ENCODE peak calls at places on chromosomes 6 and 20, in seven cellular contexts. O, B, M, U, Y, I and K are unnamed samples.
A peak's percentile ranks its signal among the peaks of the same experiment; 100 is the strongest.

GRCh38 chr6:31407699-31408098 is 4.3 kb downstream of the MICA start:
- DNase-seq in B (no peak), O (no peak), M (no peak), U (no peak), I (peak; percentile 78), Y (no peak), K (no peak)

GRCh38 chr6:151722342-151722741 is 85.1 kb upstream of the ESR1 start:
- DNase-seq in Y (no peak), U (no peak), O (no peak), B (no peak), M (no peak), I (no peak), K (no peak)

GRCh38 chr6:40517654-40518053 is 69.5 kb downstream of the LRFN2 start:
- DNase-seq in O (no peak), U (no peak), Y (no peak), M (no peak), I (no peak), B (no peak), K (no peak)

GRCh38 chr20:44615876-44616603 is 33.7 kb downstream of the PKIG start:
- DNase-seq in Y (no peak), M (no peak), I (no peak), O (no peak), U (no peak), B (no peak), K (no peak)

GRCh38 chr6:2765896-2766766 is 938 bp downstream of the WRNIP1 start:
- DNase-seq in I (peak; percentile 30), M (peak; percentile 26), B (peak; percentile 56), Y (peak; percentile 53), O (no peak), U (peak; percentile 79), K (peak; percentile 78)

GRCh38 chr6:157223021-157223430 is 100.3 kb downstream of the TMEM242 start:
- DNase-seq in O (no peak), Y (no peak), U (no peak), B (no peak), M (no peak), I (no peak), K (no peak)

GRCh38 chr20:23061713-23062561 is 12.5 kb upstream of the THBD start:
- DNase-seq in B (no peak), U (no peak), I (peak; percentile 57), O (no peak), M (peak; percentile 75), Y (no peak), K (no peak)

GRCh38 chr20:23091741-23092408 is 5.8 kb upstream of the CD93 start:
- DNase-seq in I (no peak), Y (no peak), O (no peak), U (peak; percentile 40), M (no peak), B (no peak), K (no peak)

GRCh38 chr6:17725083-17725482 is 18.4 kb upstream of the NUP153 start:
- DNase-seq in U (no peak), B (peak; percentile 17), M (no peak), O (no peak), I (peak; percentile 59), Y (no peak), K (no peak)

DNA sequence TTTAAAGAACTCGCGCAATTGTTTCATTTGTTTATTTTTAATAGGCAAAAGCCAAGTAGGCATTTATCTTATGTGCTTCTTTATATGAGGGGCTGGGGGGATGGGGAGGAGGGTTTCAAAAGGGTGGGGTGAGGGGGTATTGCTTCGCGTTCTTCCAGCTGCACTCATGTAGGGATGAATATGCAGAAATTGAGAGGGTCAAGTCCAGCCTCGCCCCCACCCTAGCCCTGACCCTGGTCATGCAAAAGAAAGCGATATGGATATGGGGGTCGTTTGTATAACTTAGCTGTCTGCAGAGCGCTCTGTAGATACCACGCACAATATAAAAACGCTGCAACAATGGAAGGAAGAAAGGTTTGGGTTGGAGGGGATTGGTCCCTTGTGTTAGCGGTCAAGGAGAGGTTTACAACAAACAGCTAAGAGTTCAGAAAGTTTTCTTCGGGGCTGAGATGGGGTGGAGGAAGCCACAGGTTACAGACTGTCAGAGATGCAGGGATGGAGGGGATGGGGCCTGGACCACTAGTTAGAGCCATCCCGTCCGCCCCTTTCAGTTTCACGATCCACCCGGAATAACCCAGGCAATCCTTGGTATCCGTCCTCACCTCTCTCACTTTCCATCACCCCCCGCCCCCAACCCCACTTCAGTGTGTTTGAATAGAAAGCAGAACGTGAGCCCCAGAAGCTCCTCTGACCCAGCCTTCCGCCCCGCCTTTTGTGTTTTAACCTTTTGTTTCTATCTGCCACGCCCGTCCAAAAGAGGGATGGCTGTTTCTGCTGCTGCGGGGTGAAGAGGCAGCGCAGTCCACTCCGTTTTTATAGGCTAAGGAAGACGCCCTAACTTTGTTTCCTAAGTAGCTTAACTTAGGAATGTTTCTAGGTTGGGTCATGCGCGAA is 73.5 kb downstream of the SOX4 start:
- DNase-seq in I (no peak), B (no peak), O (no peak), U (no peak), M (no peak), Y (no peak), K (no peak)
- H3K4me1 ChIP-seq in I (peaks cover 2% of the 10 kb centered on the region), B (peaks cover 31% of the 10 kb centered on the region), O (peaks cover 7% of the 10 kb centered on the region), U (peaks cover 35% of the 10 kb centered on the region), M (peaks cover 3% of the 10 kb centered on the region), Y (peaks cover 38% of the 10 kb centered on the region), K (no peaks in the 10 kb centered on the region)

GRCh38 chr20:62512812-62513211 is 37.0 kb upstream of the GATA5 start:
- DNase-seq in B (no peak), Y (no peak), U (no peak), M (no peak), O (no peak), I (no peak), K (no peak)

GRCh38 chr20:62511300-62511914 is 35.6 kb upstream of the GATA5 start:
- DNase-seq in Y (no peak), O (no peak), B (no peak), I (no peak), U (no peak), M (no peak), K (no peak)

GRCh38 chr20:62513991-62514390 is 38.2 kb upstream of the GATA5 start:
- DNase-seq in M (no peak), Y (no peak), O (no peak), I (no peak), B (no peak), U (no peak), K (no peak)

GRCh38 chr20:62515280-62515679 is 39.5 kb upstream of the GATA5 start:
- DNase-seq in Y (no peak), B (no peak), M (no peak), U (no peak), O (no peak), I (no peak), K (no peak)

DNA sequence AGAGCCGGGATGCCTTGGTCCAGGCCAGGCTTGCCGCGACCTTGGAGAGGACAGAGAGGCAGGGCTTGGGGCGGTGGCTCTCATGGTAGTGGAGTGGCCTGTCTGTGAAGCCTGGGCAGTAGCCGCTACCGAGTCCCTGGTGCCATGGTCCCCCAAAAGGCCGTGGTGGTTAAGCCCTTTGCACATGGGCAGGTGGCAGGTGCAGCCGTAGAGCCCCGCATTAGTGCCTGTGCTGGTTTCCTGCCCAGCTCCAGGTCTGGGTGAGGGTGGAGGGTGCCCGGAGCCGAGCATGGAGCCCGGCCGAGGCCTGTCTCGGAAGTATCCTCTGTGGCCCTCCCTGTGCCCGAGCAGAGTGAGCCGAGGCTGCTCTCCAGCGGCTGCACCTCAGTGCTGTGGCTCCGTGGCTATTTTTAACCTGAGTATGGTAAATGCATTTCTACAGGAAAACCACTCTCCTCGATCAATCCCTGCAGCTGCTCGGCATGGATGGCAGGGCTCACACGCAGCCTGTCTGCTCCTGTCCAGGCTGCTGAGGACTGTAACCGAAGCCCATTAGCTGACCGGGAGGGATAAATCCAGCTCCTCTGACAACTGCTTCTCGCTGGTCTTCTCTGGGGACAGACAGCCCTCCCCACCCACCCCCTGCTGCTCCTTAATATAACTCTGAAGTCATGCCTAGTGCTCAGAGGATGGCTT is 36.3 kb upstream of the GATA5 start:
- DNase-seq in I (no peak), B (no peak), M (no peak), Y (no peak), O (no peak), U (no peak), K (no peak)
- TF ChIP-seq POLR2A in I (no peak), B (no peak), M (no peak), Y (no peak), O (no peak), U (no peak), K (no peak)

DNA sequence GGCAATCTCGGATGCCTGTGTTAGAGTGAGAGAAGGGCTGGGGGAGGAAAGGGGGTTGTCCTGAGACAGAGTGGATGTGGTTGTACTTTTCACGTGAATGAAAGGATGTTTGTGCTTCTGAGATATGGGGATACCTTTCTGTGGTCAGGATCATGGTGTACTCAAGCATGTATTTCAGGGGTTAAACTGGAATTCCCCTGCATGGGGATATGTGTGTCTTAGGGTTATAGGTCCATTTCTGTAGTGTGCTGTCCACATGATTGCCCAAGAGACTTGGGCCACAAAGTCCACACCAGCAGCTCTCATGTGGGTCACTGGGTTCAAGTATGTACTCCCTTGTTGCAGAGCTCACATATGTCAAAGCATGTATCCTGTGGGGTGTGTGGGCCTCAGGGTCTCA is 10.5 kb downstream of the SYNGAP1 start:
- DNase-seq in M (no peak), Y (no peak), U (no peak), B (no peak), I (no peak), O (no peak), K (peak; percentile 55)
- H3K27ac ChIP-seq in M (no peak overlapping the region), Y (peak overlapping the region; percentile 82), U (no peak overlapping the region), B (no peak overlapping the region), I (no peak overlapping the region), O (peak overlapping the region; percentile 85), K (peak overlapping the region; percentile 69)

DNA sequence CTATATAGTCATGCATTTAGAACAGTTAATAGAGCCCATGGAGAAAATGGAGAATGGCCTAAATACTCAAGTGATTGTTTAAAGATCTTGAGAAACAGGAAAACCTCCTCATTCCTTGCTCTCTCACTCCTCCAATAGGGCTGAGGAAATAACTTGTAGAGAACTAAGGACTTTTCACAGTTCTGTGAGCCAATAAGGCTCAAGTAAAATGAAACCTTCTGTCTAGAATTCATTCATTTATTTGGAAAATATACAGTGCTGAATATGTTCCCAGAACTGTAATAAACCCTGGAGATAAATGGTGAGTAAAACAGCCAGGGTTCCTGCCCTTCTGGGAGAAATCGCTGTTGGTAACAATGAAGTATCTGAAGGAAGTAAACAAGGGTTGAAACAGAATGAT is 35.3 kb downstream of the ELOVL2 start:
- DNase-seq in Y (no peak), U (no peak), I (peak; percentile 84), B (no peak), O (no peak), M (no peak), K (no peak)
- H3K4me1 ChIP-seq in Y (no peaks in the 10 kb centered on the region), U (peaks cover 17% of the 10 kb centered on the region), I (peaks cover 24% of the 10 kb centered on the region), B (peaks cover 8% of the 10 kb centered on the region), O (no peaks in the 10 kb centered on the region), M (peaks cover 82% of the 10 kb centered on the region), K (no peaks in the 10 kb centered on the region)

GRCh38 chr6:43523282-43523681 is 6.4 kb downstream of the POLR1C start:
- DNase-seq in B (no peak), Y (no peak), M (no peak), I (no peak), U (no peak), O (no peak), K (no peak)
- TF ChIP-seq POLR2A in B (no peak), Y (no peak), M (no peak), I (no peak), U (no peak), O (no peak), K (no peak)

GRCh38 chr6:50907565-50907964 is 88.9 kb downstream of the TFAP2B start:
- DNase-seq in B (no peak), O (no peak), M (no peak), I (no peak), U (no peak), Y (no peak), K (no peak)
- H3K27ac ChIP-seq in B (no peak overlapping the region), O (no peak overlapping the region), M (no peak overlapping the region), I (no peak overlapping the region), U (no peak overlapping the region), Y (no peak overlapping the region), K (no peak overlapping the region)